ENCODE peak calls at places on chromosome 2, in seven cellular contexts. A is left colon; E is activated T-helper 9 cell treated with anti-CD3 and anti-CD28 coated beads, Interleukin-2, amount 50 U/mL, for 16 hours; L is GM13977; H is T1000; N is GM12891; K is sciatic nerve. B is an unnamed sample.

GRCh38 chr2:233471291-233472035 is 95.1 kb downstream of the USP40 start:
- DNase-seq in A (no peak), E (no peak), L (no peak), H (no peak), N (no peak), K (peak; percentile 45), B (no peak)

GRCh38 chr2:12721571-12722444 is 5.1 kb downstream of the TRIB2 start:
- DNase-seq in A (no peak), E (no peak), L (no peak), H (no peak), N (no peak), K (no peak), B (peak; percentile 86)

GRCh38 chr2:136328396-136328795 is 210.4 kb upstream of the CXCR4 start:
- DNase-seq in A (no peak), E (no peak), L (no peak), H (no peak), N (no peak), K (no peak), B (no peak)

GRCh38 chr2:204354442-204354856 is 190.8 kb upstream of the PARD3B start:
- DNase-seq in A (no peak), E (no peak), L (no peak), H (no peak), N (no peak), K (no peak), B (peak; percentile 38)

GRCh38 chr2:86393521-86394490 is 47.4 kb upstream of the KDM3A start:
- DNase-seq in A (no peak), E (no peak), L (no peak), H (no peak), N (no peak), K (no peak), B (peak; percentile 27)

GRCh38 chr2:235171511-235172130 is 219.8 kb downstream of the SH3BP4 start:
- DNase-seq in A (no peak), E (no peak), L (no peak), H (peak; percentile 6), N (no peak), K (no peak), B (peak; percentile 94)

GRCh38 chr2:181198188-181198864 is 217.9 kb downstream of the UBE2E3 start:
- DNase-seq in A (no peak), E (no peak), L (no peak), H (no peak), N (no peak), K (no peak), B (no peak)

GRCh38 chr2:88866756-88867155 is 175.3 kb downstream of the RPIA start:
- DNase-seq in A (no peak), E (no peak), L (no peak), H (no peak), N (no peak), K (no peak), B (no peak)

GRCh38 chr2:6077585-6077984 is 385.4 kb downstream of the SOX11 start:
- DNase-seq in A (no peak), E (no peak), L (no peak), H (no peak), N (no peak), K (no peak), B (no peak)

GRCh38 chr2:19592197-19592596 is 233.8 kb upstream of the OSR1 start:
- DNase-seq in A (no peak), E (no peak), L (no peak), H (no peak), N (no peak), K (no peak), B (no peak)

GRCh38 chr2:105437708-105438103 is 38.9 kb upstream of the FHL2 start:
- DNase-seq in A (no peak), E (no peak), L (no peak), H (no peak), N (no peak), K (no peak), B (peak; percentile 84)

GRCh38 chr2:47339745-47340541 is 63.0 kb upstream of the MSH2 start:
- DNase-seq in A (peak; percentile 81), E (no peak), L (no peak), H (peak; percentile 24), N (no peak), K (no peak), B (peak; percentile 75)

GRCh38 chr2:109166811-109167210 is 37.8 kb downstream of the SH3RF3 start:
- DNase-seq in A (no peak), E (no peak), L (no peak), H (peak; percentile 21), N (no peak), K (no peak), B (peak; percentile 71)

GRCh38 chr2:108403494-108403893 is 25.7 kb downstream of the SULT1C4 start:
- DNase-seq in A (no peak), E (no peak), L (no peak), H (peak; percentile 45), N (no peak), K (no peak), B (peak; percentile 87)

GRCh38 chr2:65630643-65631042 is 198.2 kb upstream of the SPRED2 start:
- DNase-seq in A (no peak), E (no peak), L (no peak), H (no peak), N (no peak), K (no peak), B (peak; percentile 88)

GRCh38 chr2:105287692-105288091 is 41.8 kb downstream of the TGFBRAP1 start:
- DNase-seq in A (no peak), E (no peak), L (peak; percentile 37), H (no peak), N (no peak), K (no peak), B (peak; percentile 35)

GRCh38 chr2:106540886-106541285 is 53.7 kb downstream of the CD8B2 start:
- DNase-seq in A (no peak), E (no peak), L (no peak), H (no peak), N (no peak), K (no peak), B (no peak)

GRCh38 chr2:72825271-72826155 is at the start of gene EXOC6B:
- DNase-seq in A (peak; percentile 92), E (peak; percentile 79), L (peak; percentile 84), H (peak; percentile 83), N (peak; percentile 62), K (peak; percentile 97), B (peak; percentile 88)

GRCh38 chr2:94870392-94871225 is 621 bp upstream of the TEKT4 start:
- DNase-seq in A (no peak), E (no peak), L (no peak), H (no peak), N (peak; percentile 56), K (peak; percentile 33), B (no peak)

GRCh38 chr2:222982010-222982908 is 69.7 kb upstream of the KCNE4 start:
- DNase-seq in A (no peak), E (no peak), L (no peak), H (no peak), N (no peak), K (peak; percentile 67), B (peak; percentile 91)

GRCh38 chr2:241036397-241036963 is 38.1 kb downstream of the SNED1 start:
- DNase-seq in A (no peak), E (peak; percentile 36), L (peak; percentile 89), H (no peak), N (peak; percentile 84), K (no peak), B (peak; percentile 34)

GRCh38 chr2:156325671-156326385 is 6.7 kb downstream of the NR4A2 start:
- DNase-seq in A (no peak), E (no peak), L (no peak), H (no peak), N (no peak), K (no peak), B (no peak)